ENCODE peak calls at places on chromosomes 5 and 9, in ten cellular contexts. P is HCT116, Y is stomach, X is HL-60, E is sigmoid colon, S is GM23338, G is transverse colon, M is endothelial cell of umbilical vein, R is HepG2, B is spleen. L is an unnamed sample.

GRCh38 chr5:102903074-102903871 is 148.2 kb downstream of the PAM start:
- DNase-seq in P (no peak), Y (no peak), X (no peak), E (no peak), S (no peak), G (no peak), M (no peak), R (no peak), B (no peak), L (no peak)

GRCh38 chr9:116497081-116497480 is 190.0 kb upstream of the TRIM32 start:
- DNase-seq in P (no peak), Y (no peak), X (no peak), E (no peak), S (peak), G (no peak), M (no peak), R (no peak), B (no peak), L (no peak)

GRCh38 chr9:78856144-78856543 is 559.2 kb downstream of the PSAT1 start:
- DNase-seq in P (no peak), Y (no peak), X (no peak), E (no peak), S (no peak), G (no peak), M (no peak), R (no peak), B (no peak), L (no peak)

GRCh38 chr5:36934740-36935356 is 58.3 kb downstream of the NIPBL start:
- DNase-seq in P (no peak), Y (no peak), X (no peak), E (no peak), S (no peak), G (no peak), M (peak), R (no peak), B (no peak), L (no peak)

GRCh38 chr5:89117131-89117644 is 234.2 kb upstream of the MEF2C start:
- DNase-seq in P (no peak), Y (no peak), X (no peak), E (no peak), S (no peak), G (peak), M (no peak), R (no peak), B (no peak), L (no peak)

GRCh38 chr9:70081120-70081495 is 37.5 kb downstream of the MAMDC2 start:
- DNase-seq in P (no peak), Y (no peak), X (no peak), E (peak), S (no peak), G (no peak), M (peak), R (no peak), B (no peak), L (no peak)

GRCh38 chr9:86075132-86075807 is 24.1 kb downstream of the GOLM1 start:
- DNase-seq in P (no peak), Y (no peak), X (no peak), E (no peak), S (no peak), G (no peak), M (no peak), R (no peak), B (no peak), L (no peak)

GRCh38 chr5:172444626-172445365 is 9.5 kb downstream of the SH3PXD2B start:
- DNase-seq in P (no peak), Y (no peak), X (no peak), E (no peak), S (no peak), G (no peak), M (no peak), R (no peak), B (peak), L (no peak)

GRCh38 chr9:98022447-98022846 is 34.1 kb upstream of the NANS start:
- DNase-seq in P (no peak), Y (peak), X (no peak), E (no peak), S (no peak), G (no peak), M (peak), R (no peak), B (no peak), L (no peak)

GRCh38 chr5:54229041-54229780 is 81.2 kb downstream of the ARL15 start:
- DNase-seq in P (peak), Y (peak), X (peak), E (peak), S (peak), G (peak), M (peak), R (peak), B (peak), L (peak)

GRCh38 chr5:123814796-123815479 is 303.0 kb downstream of the CSNK1G3 start:
- DNase-seq in P (no peak), Y (no peak), X (no peak), E (no peak), S (peak), G (no peak), M (peak), R (no peak), B (no peak), L (no peak)

GRCh38 chr5:123811771-123812170 is 299.8 kb downstream of the CSNK1G3 start:
- DNase-seq in P (no peak), Y (no peak), X (no peak), E (no peak), S (no peak), G (no peak), M (no peak), R (no peak), B (no peak), L (no peak)

GRCh38 chr5:123813251-123813650 is 301.3 kb downstream of the CSNK1G3 start:
- DNase-seq in P (no peak), Y (no peak), X (no peak), E (no peak), S (no peak), G (no peak), M (no peak), R (no peak), B (no peak), L (no peak)

GRCh38 chr5:123810911-123811310 is 298.9 kb downstream of the CSNK1G3 start:
- DNase-seq in P (no peak), Y (no peak), X (no peak), E (no peak), S (peak), G (no peak), M (no peak), R (no peak), B (no peak), L (no peak)

DNA sequence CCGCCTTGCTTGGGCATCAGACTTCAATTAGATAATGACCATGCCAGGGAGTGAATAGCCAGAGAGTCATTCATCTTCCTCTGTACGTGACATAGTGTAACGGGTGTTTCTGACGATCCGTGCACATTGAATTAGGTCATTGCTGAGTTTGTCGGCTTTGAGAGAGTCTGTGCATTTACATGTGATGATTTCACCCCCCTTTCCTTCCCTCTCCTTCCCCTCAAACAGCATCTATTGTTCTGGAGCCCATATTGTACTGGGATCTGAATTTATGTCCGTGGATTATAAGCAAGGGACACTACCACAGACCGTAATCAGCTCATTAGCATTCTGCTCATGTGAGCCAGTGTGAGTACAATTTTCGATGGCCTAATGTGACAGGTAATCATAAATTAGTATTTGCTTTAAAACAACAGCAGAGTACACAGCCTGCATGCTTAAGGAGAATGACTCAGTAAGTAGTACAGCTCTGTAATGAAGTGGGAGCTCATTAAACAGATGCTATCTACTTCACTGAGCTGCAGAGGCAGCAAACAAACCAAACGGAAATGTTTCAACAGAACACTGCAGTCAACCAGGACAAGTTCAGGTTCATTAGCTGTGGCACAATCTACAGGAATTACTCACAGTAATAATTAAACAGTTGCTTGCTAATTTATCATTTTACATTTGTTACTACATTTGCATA is 302.1 kb downstream of the CSNK1G3 start:
- DNase-seq in P (no peak), Y (no peak), X (no peak), E (no peak), S (no peak), G (no peak), M (peak), R (no peak), B (no peak), L (no peak)
- TF ChIP-seq POLR2AphosphoS5 in P (no peak), Y (no peak), X (no peak), E (no peak), S (no peak), G (no peak), M (no peak), R (no peak), B (no peak), L (no peak)

GRCh38 chr9:23663536-23663935 is 162.5 kb downstream of the ELAVL2 start:
- DNase-seq in P (no peak), Y (no peak), X (no peak), E (no peak), S (no peak), G (no peak), M (no peak), R (no peak), B (no peak), L (no peak)
- TF ChIP-seq POLR2AphosphoS5 in P (no peak), Y (no peak), X (no peak), E (no peak), S (no peak), G (no peak), M (no peak), R (no peak), B (no peak), L (no peak)

GRCh38 chr9:17134396-17134842 is 421 bp upstream of the CNTLN start:
- DNase-seq in P (no peak), Y (no peak), X (no peak), E (no peak), S (no peak), G (no peak), M (no peak), R (no peak), B (no peak), L (no peak)

GRCh38 chr9:17138503-17138902 is 3.7 kb downstream of the CNTLN start:
- DNase-seq in P (no peak), Y (no peak), X (no peak), E (no peak), S (no peak), G (no peak), M (no peak), R (peak), B (no peak), L (no peak)

GRCh38 chr9:17135578-17135904 is 701 bp downstream of the CNTLN start:
- DNase-seq in P (no peak), Y (no peak), X (no peak), E (no peak), S (peak), G (no peak), M (peak), R (no peak), B (no peak), L (no peak)

GRCh38 chr9:17137576-17137975 is 2.7 kb downstream of the CNTLN start:
- DNase-seq in P (no peak), Y (no peak), X (no peak), E (no peak), S (no peak), G (no peak), M (no peak), R (no peak), B (no peak), L (no peak)

DNA sequence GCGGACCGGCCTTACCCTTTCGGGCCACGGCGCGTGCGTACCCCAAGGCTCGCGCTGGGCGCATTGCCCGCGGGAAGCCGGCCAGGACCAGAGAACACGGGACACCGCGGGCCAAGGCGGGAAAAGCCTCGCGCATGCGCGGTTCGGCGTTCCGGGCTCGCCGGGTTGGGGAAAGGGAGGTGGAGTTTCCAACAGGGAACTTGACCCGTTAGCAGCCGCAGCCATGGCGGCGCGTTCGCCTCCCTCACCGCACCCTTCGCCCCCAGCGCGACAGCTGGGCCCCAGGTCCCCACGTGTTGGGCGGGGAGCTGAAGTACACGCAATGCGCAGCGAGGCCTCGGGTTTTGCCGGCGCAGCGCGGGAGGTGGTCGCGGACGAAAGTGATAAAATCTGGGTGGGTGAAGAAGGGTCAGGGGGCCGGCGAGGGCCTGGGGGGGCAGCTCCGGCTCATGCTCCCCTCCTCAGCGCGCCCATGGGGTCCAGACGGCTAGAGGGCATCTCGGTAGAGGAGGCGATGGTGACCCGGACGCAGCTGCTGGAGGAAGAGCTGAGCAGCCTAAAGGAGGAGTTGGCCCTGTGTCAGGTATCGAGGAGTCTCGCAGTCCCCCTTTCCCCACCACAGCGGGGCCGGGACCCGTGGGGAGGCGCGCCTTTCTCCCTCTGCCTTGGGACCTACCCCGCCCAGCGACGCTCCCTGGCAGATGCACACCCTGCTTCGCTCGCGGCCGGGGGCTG is at the start of gene CNTLN:
- DNase-seq in P (peak), Y (peak), X (peak), E (peak), S (peak), G (peak), M (peak), R (peak), B (peak), L (peak)
- TF ChIP-seq POLR2AphosphoS5 in P (peak), Y (peak), X (peak), E (no peak), S (peak), G (no peak), M (peak), R (peak), B (peak), L (peak)

DNA sequence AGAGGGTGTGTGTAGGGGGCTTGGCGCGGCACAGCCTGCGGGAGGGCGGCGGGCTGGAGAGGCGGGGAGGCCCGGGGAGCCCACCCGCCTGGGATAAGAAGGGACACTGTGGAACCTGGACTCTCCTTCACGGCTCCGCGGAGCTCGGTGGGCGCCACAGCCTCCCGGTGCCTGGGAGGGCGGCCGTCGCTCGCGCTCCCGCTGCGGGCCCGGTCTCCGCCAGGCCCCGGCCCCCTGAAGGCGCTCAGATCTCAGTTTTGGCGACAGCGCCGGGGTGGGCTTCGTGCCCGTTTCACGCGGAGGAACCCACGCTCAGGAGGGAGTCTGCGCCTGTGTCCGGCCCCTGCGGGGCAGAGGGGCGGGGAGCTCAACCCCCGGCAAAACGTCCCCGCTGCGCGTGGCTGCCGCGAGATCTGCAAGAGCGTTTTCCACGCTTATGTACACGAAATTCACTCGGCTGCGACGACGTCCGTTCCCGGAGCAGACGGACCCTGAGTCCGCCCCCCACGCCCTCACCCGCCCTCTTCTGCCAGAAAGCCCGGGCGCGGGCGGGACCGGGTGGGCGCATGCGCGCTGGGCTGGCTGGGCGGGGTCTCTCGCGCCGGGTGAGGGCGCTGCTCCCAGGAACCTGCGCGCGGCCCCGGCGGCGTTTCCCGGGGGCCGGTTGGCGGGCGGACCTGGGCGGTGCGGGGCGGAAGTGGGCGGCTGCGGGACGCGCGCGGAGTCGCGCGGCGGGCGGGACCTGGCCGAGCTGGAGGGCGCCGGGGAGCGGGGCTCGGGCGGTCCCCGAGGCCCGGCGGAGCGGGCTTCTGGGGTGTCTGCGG is at the start of gene NELFB:
- DNase-seq in P (no peak), Y (peak), X (peak), E (peak), S (peak), G (peak), M (peak), R (peak), B (peak), L (peak)
- TF ChIP-seq POLR2AphosphoS5 in P (peak), Y (peak), X (no peak), E (peak), S (peak), G (peak), M (peak), R (peak), B (peak), L (peak)

GRCh38 chr9:35470894-35471293 is 19.0 kb upstream of the RUSC2 start:
- DNase-seq in P (no peak), Y (peak), X (no peak), E (no peak), S (no peak), G (no peak), M (no peak), R (no peak), B (no peak), L (no peak)
- TF ChIP-seq POLR2AphosphoS5 in P (no peak), Y (peak), X (no peak), E (no peak), S (no peak), G (no peak), M (no peak), R (no peak), B (no peak), L (no peak)

GRCh38 chr9:33125871-33126822 is 41.0 kb downstream of the B4GALT1 start:
- DNase-seq in P (no peak), Y (no peak), X (peak), E (peak), S (no peak), G (no peak), M (no peak), R (no peak), B (peak), L (no peak)
- TF ChIP-seq POLR2AphosphoS5 in P (no peak), Y (no peak), X (no peak), E (no peak), S (no peak), G (no peak), M (no peak), R (no peak), B (peak), L (no peak)

L was measured in GM12891.